ENCODE peak calls at places on chromosomes 2 and 18, in eight cellular contexts. F is body of pancreas, Z is glutamatergic neuron, S is AG04450, K is A549, W is lower lobe of right lung, U is astrocyte of the cerebellum, Q is OCI-LY7. G is an unnamed sample.

GRCh38 chr2:96535331-96535730 is 1.2 kb upstream of the ARID5A start:
- DNase-seq in F (no peak), Z (no peak), S (no peak), K (no peak), W (no peak), U (no peak), Q (no peak), G (no peak)

GRCh38 chr2:18253686-18254197 is 306.7 kb downstream of the RDH14 start:
- DNase-seq in F (no peak), Z (no peak), S (no peak), K (no peak), W (no peak), U (no peak), Q (no peak), G (no peak)

GRCh38 chr2:236988690-236989639 is 96.7 kb upstream of the COPS8 start:
- DNase-seq in F (no peak), Z (no peak), S (no peak), K (no peak), W (peak), U (no peak), Q (no peak), G (no peak)

GRCh38 chr2:64934530-64934929 is 54.7 kb upstream of the SLC1A4 start:
- DNase-seq in F (no peak), Z (no peak), S (no peak), K (no peak), W (no peak), U (no peak), Q (peak), G (no peak)

GRCh38 chr2:24359701-24360049 is 661 bp downstream of the ITSN2 start:
- DNase-seq in F (peak), Z (no peak), S (no peak), K (no peak), W (peak), U (no peak), Q (peak), G (no peak)

GRCh38 chr2:70328921-70329561 is 27.2 kb upstream of the FAM136A start:
- DNase-seq in F (peak), Z (no peak), S (no peak), K (peak), W (peak), U (no peak), Q (no peak), G (no peak)

GRCh38 chr2:240913810-240914644 is 7.9 kb downstream of the CROCC2 start:
- DNase-seq in F (peak), Z (peak), S (no peak), K (peak), W (peak), U (peak), Q (peak), G (peak)

GRCh38 chr18:78319934-78320333 is 659.7 kb upstream of the SALL3 start:
- DNase-seq in F (no peak), Z (no peak), S (no peak), K (no peak), W (no peak), U (no peak), Q (no peak), G (no peak)

GRCh38 chr2:201644001-201644400 is 698 bp upstream of the TMEM237 start:
- DNase-seq in F (peak), Z (no peak), S (no peak), K (no peak), W (no peak), U (no peak), Q (no peak), G (no peak)

GRCh38 chr2:64613276-64613675 is 40.4 kb downstream of the SERTAD2 start:
- DNase-seq in F (peak), Z (no peak), S (no peak), K (no peak), W (no peak), U (no peak), Q (no peak), G (peak)

GRCh38 chr18:3441290-3441689 is 8.7 kb upstream of the TGIF1 start:
- DNase-seq in F (no peak), Z (no peak), S (no peak), K (peak), W (no peak), U (no peak), Q (peak), G (no peak)

GRCh38 chr18:10399465-10399864 is 55.0 kb upstream of the APCDD1 start:
- DNase-seq in F (no peak), Z (no peak), S (no peak), K (no peak), W (no peak), U (no peak), Q (no peak), G (no peak)
- TF ChIP-seq CTCF in F (no peak), Z (no peak), S (no peak), K (no peak), W (no peak), U (no peak), Q (no peak), G (no peak)

GRCh38 chr2:137161250-137161649 is 395.9 kb downstream of the THSD7B start:
- DNase-seq in F (no peak), Z (no peak), S (no peak), K (no peak), W (no peak), U (no peak), Q (no peak), G (no peak)
- TF ChIP-seq CTCF in F (no peak), Z (no peak), S (no peak), K (no peak), W (no peak), U (no peak), Q (no peak), G (no peak)

DNA sequence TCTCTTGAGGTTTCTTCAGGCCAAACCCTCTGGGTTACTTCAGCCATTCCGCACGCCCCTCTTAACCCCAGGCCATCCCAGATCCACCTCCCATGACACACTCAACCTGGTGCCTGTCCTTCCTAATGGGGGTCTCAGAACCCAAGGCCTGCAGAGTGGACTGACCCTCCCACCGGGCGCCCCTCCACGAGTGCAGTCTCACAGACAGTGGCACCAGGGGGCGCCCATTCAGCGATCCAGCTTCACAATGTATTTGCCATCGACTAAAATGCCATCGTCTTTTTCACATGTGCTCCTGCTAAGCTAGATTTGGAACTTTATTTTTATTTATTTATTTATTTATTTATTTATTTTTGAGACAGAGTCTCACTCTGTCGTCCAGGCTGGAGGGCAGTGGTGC is 38.5 kb downstream of the INPP5D start:
- DNase-seq in F (peak), Z (peak), S (no peak), K (no peak), W (no peak), U (no peak), Q (no peak), G (no peak)
- TF ChIP-seq CTCF in F (peak), Z (no peak), S (peak), K (peak), W (peak), U (peak), Q (peak), G (peak)

DNA sequence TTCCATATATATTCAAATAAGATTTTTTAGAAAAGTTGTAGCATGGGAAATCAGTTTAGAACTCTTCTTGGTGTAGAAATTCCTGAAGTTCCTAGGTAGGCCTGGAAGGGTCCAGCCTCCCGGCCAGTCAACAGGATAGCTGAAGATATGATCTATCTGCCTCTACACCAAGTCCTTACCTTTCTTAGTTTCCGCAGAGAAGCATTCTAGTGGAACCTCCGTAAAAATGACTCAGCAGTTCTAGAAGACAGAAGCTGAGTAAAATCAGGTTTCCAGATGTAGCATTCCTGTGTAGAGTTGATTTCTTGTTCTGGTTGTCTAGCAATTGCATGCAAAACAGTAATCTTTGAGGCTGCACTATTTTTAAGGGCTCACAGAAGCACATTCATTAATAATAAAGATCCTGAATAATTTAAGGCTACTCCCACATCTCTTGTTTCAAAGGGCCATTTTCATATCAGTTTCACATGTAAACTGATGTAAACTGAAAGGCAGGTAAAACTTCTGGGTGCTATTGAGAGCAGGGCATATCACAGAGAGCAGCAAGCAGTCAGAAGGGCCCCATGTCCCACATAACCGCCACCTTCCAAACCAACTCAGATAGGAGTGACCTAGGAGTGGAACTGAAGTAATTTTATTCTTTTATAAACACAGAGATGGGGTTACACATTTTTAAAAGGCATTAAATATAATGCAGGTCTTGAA is 3.2 kb upstream of the DYTN start:
- DNase-seq in F (no peak), Z (no peak), S (no peak), K (no peak), W (no peak), U (no peak), Q (no peak), G (no peak)
- TF ChIP-seq CTCF in F (no peak), Z (no peak), S (no peak), K (no peak), W (no peak), U (no peak), Q (no peak), G (no peak)

DNA sequence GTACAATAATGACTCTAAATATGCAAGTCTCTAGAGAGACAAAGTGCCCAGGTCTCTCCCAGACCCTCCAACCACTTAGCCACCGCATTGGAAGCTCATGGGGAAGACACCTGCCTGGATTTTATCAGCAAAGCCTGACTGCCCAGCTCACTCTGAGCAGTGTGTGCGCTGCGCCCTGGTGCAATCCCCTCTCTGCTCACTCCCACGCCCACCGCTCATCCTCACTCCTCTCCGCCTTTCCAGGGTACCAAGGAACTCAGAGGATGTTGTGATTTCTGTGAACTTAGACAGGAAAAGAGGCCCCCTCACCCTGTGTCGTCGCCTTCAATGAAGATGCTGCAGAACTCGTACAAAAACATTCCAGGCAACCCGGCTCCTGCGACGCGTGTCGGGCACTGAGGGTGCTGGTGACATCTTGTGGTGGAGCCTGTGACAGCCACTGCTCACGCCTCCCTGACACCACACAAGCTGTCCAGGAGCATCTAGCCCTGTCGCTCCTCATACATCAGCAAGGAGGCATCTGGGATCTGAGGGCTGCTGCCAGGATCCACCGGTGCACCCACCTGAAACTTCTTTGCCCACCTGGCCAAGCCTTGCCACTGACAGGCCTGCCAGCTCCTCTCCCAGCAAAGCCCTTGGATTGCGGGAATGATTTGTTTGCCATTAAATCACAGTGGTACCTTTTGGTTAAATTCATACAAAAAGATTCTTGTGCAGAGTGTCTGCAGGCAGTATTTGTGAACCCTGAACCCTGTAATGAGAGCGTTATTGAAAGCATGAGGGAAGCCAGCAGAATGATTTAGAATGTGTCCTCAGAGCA is 220.4 kb downstream of the ZNF516 start:
- DNase-seq in F (no peak), Z (peak), S (no peak), K (peak), W (no peak), U (no peak), Q (peak), G (no peak)
- TF ChIP-seq CTCF in F (no peak), Z (no peak), S (no peak), K (peak), W (no peak), U (no peak), Q (peak), G (peak)

GRCh38 chr2:212328129-212328528 is 210.5 kb downstream of the ERBB4 start:
- DNase-seq in F (no peak), Z (no peak), S (no peak), K (no peak), W (no peak), U (no peak), Q (no peak), G (no peak)

GRCh38 chr2:212330263-212330662 is 208.3 kb downstream of the ERBB4 start:
- DNase-seq in F (no peak), Z (no peak), S (no peak), K (no peak), W (no peak), U (no peak), Q (no peak), G (no peak)

GRCh38 chr2:212328712-212329496 is 209.7 kb downstream of the ERBB4 start:
- DNase-seq in F (no peak), Z (no peak), S (no peak), K (no peak), W (no peak), U (no peak), Q (no peak), G (no peak)

GRCh38 chr2:212327171-212327809 is 211.3 kb downstream of the ERBB4 start:
- DNase-seq in F (no peak), Z (no peak), S (no peak), K (peak), W (no peak), U (no peak), Q (no peak), G (no peak)
- TF ChIP-seq CTCF in F (no peak), Z (no peak), S (no peak), K (no peak), W (no peak), U (no peak), Q (no peak), G (no peak)

GRCh38 chr2:222915092-222915957 is 54.5 kb downstream of the ACSL3 start:
- DNase-seq in F (no peak), Z (no peak), S (no peak), K (peak), W (no peak), U (no peak), Q (peak), G (no peak)
- TF ChIP-seq CTCF in F (peak), Z (peak), S (peak), K (peak), W (peak), U (peak), Q (peak), G (peak)

GRCh38 chr2:224847961-224848850 is 132.0 kb upstream of the CCDC195 start:
- DNase-seq in F (peak), Z (no peak), S (no peak), K (peak), W (no peak), U (peak), Q (no peak), G (no peak)

GRCh38 chr2:224847431-224847830 is 131.3 kb upstream of the CCDC195 start:
- DNase-seq in F (no peak), Z (no peak), S (no peak), K (no peak), W (no peak), U (no peak), Q (no peak), G (no peak)

GRCh38 chr2:224850081-224850480 is 133.9 kb upstream of the CCDC195 start:
- DNase-seq in F (no peak), Z (no peak), S (no peak), K (no peak), W (no peak), U (no peak), Q (no peak), G (no peak)

GRCh38 chr2:224849264-224849663 is 133.1 kb upstream of the CCDC195 start:
- DNase-seq in F (no peak), Z (no peak), S (no peak), K (peak), W (no peak), U (no peak), Q (no peak), G (no peak)
- TF ChIP-seq CTCF in F (no peak), Z (no peak), S (peak), K (no peak), W (no peak), U (no peak), Q (no peak), G (peak)

G was measured in type B pancreatic cell.